ENCODE peak calls at places on chromosome 10, in four cellular contexts. One of them, this sample, is unnamed.

GRCh38 chr10:124590216-124591122 is 128.8 kb downstream of the LHPP start:
- DNase-seq in neural progenitor cell: no peak
- DNase-seq in body of pancreas: no peak
- DNase-seq in endothelial cell: no peak
- DNase-seq in this sample: peak

GRCh38 chr10:8912108-8912507 is 857.6 kb downstream of the GATA3 start:
- DNase-seq in endothelial cell: no peak
- DNase-seq in neural progenitor cell: no peak
- DNase-seq in body of pancreas: no peak
- DNase-seq in this sample: no peak

GRCh38 chr10:120539076-120539475 is 82.0 kb downstream of the PLPP4 start:
- DNase-seq in endothelial cell: no peak
- DNase-seq in body of pancreas: no peak
- DNase-seq in neural progenitor cell: peak
- DNase-seq in this sample: no peak

GRCh38 chr10:132532784-132533560 is 4.6 kb upstream of the INPP5A start:
- DNase-seq in neural progenitor cell: no peak
- DNase-seq in endothelial cell: no peak
- DNase-seq in body of pancreas: no peak
- DNase-seq in this sample: no peak

GRCh38 chr10:34160595-34160994 is 654.5 kb downstream of the PARD3 start:
- DNase-seq in body of pancreas: no peak
- DNase-seq in endothelial cell: no peak
- DNase-seq in neural progenitor cell: no peak
- DNase-seq in this sample: no peak

GRCh38 chr10:6504296-6504695 is 75.8 kb downstream of the PRKCQ start:
- DNase-seq in neural progenitor cell: no peak
- DNase-seq in body of pancreas: no peak
- DNase-seq in endothelial cell: no peak
- DNase-seq in this sample: no peak

GRCh38 chr10:87860156-87860795 is 3.1 kb downstream of the KLLN start:
- DNase-seq in neural progenitor cell: peak
- DNase-seq in endothelial cell: no peak
- DNase-seq in body of pancreas: no peak
- DNase-seq in this sample: no peak

GRCh38 chr10:116694253-116694926 is 48.0 kb downstream of the HSPA12A start:
- DNase-seq in endothelial cell: no peak
- DNase-seq in neural progenitor cell: peak
- DNase-seq in body of pancreas: no peak
- DNase-seq in this sample: no peak

GRCh38 chr10:31304261-31304970 is 14.6 kb upstream of the ZEB1 start:
- DNase-seq in body of pancreas: no peak
- DNase-seq in neural progenitor cell: no peak
- DNase-seq in endothelial cell: no peak
- DNase-seq in this sample: no peak

GRCh38 chr10:48363617-48364355 is 57.3 kb downstream of the MAPK8 start:
- DNase-seq in endothelial cell: peak
- DNase-seq in neural progenitor cell: peak
- DNase-seq in body of pancreas: peak
- DNase-seq in this sample: peak

GRCh38 chr10:54620352-54620751 is 180.7 kb downstream of the PCDH15 start:
- DNase-seq in body of pancreas: no peak
- DNase-seq in endothelial cell: no peak
- DNase-seq in neural progenitor cell: no peak
- DNase-seq in this sample: no peak

GRCh38 chr10:14386202-14386593 is 55.5 kb upstream of the FRMD4A start:
- DNase-seq in neural progenitor cell: no peak
- DNase-seq in body of pancreas: no peak
- DNase-seq in endothelial cell: no peak
- DNase-seq in this sample: no peak

GRCh38 chr10:97726636-97727178 is 10.2 kb upstream of the ZFYVE27 start:
- DNase-seq in neural progenitor cell: peak
- DNase-seq in body of pancreas: peak
- DNase-seq in endothelial cell: no peak
- DNase-seq in this sample: peak

GRCh38 chr10:51342381-51342780 is 268.1 kb downstream of the PRKG1 start:
- DNase-seq in neural progenitor cell: no peak
- DNase-seq in endothelial cell: no peak
- DNase-seq in body of pancreas: no peak
- DNase-seq in this sample: no peak

GRCh38 chr10:22226599-22226998 is 8.8 kb upstream of the EBLN1 start:
- DNase-seq in body of pancreas: no peak
- DNase-seq in neural progenitor cell: no peak
- DNase-seq in endothelial cell: no peak
- DNase-seq in this sample: no peak

GRCh38 chr10:4333474-4333894 is 492.5 kb upstream of the AKR1E2 start:
- DNase-seq in body of pancreas: no peak
- DNase-seq in endothelial cell: no peak
- DNase-seq in neural progenitor cell: no peak
- DNase-seq in this sample: no peak

GRCh38 chr10:78931333-78932083 is 137.3 kb upstream of the ZMIZ1 start:
- DNase-seq in body of pancreas: peak
- DNase-seq in neural progenitor cell: no peak
- DNase-seq in endothelial cell: no peak
- DNase-seq in this sample: peak

GRCh38 chr10:1398626-1399410 is 338.5 kb downstream of the ADARB2 start:
- DNase-seq in body of pancreas: no peak
- DNase-seq in neural progenitor cell: no peak
- DNase-seq in endothelial cell: no peak
- DNase-seq in this sample: peak

GRCh38 chr10:95499482-95499989 is 61.6 kb downstream of the SORBS1 start:
- DNase-seq in body of pancreas: no peak
- DNase-seq in endothelial cell: no peak
- DNase-seq in neural progenitor cell: no peak
- DNase-seq in this sample: no peak

GRCh38 chr10:109343293-109343692 is 580.0 kb downstream of the XPNPEP1 start:
- DNase-seq in neural progenitor cell: no peak
- DNase-seq in body of pancreas: no peak
- DNase-seq in endothelial cell: no peak
- DNase-seq in this sample: no peak

GRCh38 chr10:122476034-122476695 is 14.8 kb downstream of the HTRA1 start:
- DNase-seq in neural progenitor cell: no peak
- DNase-seq in body of pancreas: no peak
- DNase-seq in endothelial cell: no peak
- DNase-seq in this sample: no peak

GRCh38 chr10:12635127-12635541 is 285.8 kb downstream of the CAMK1D start:
- DNase-seq in endothelial cell: no peak
- DNase-seq in body of pancreas: no peak
- DNase-seq in neural progenitor cell: no peak
- DNase-seq in this sample: no peak

GRCh38 chr10:93334901-93335312 is 147.2 kb downstream of the MYOF start:
- DNase-seq in body of pancreas: no peak
- DNase-seq in neural progenitor cell: no peak
- DNase-seq in endothelial cell: no peak
- DNase-seq in this sample: no peak

GRCh38 chr10:132908621-132909295 is 33.6 kb downstream of the CFAP46 start:
- DNase-seq in neural progenitor cell: no peak
- DNase-seq in endothelial cell: no peak
- DNase-seq in body of pancreas: no peak
- DNase-seq in this sample: peak

GRCh38 chr10:123458933-123459332 is 207.2 kb upstream of the GPR26 start:
- DNase-seq in body of pancreas: no peak
- DNase-seq in endothelial cell: no peak
- DNase-seq in neural progenitor cell: no peak
- DNase-seq in this sample: no peak

GRCh38 chr10:35194906-35195305 is 68.3 kb downstream of the CREM start:
- DNase-seq in endothelial cell: no peak
- DNase-seq in body of pancreas: no peak
- DNase-seq in neural progenitor cell: no peak
- DNase-seq in this sample: no peak

GRCh38 chr10:132143162-132143561 is 43.6 kb upstream of the DPYSL4 start:
- DNase-seq in endothelial cell: peak
- DNase-seq in neural progenitor cell: peak
- DNase-seq in body of pancreas: no peak
- DNase-seq in this sample: no peak

GRCh38 chr10:49532461-49532860 is 6.5 kb downstream of the ERCC6 start:
- DNase-seq in neural progenitor cell: no peak
- DNase-seq in body of pancreas: no peak
- DNase-seq in endothelial cell: no peak
- DNase-seq in this sample: no peak

GRCh38 chr10:125777806-125778205 is 2.2 kb upstream of the MMP21 start:
- DNase-seq in body of pancreas: no peak
- DNase-seq in neural progenitor cell: no peak
- DNase-seq in endothelial cell: no peak
- DNase-seq in this sample: no peak

GRCh38 chr10:17605936-17606335 is 11.2 kb downstream of the HACD1 start:
- DNase-seq in neural progenitor cell: no peak
- DNase-seq in endothelial cell: no peak
- DNase-seq in body of pancreas: no peak
- DNase-seq in this sample: no peak

GRCh38 chr10:4633186-4633585 is 192.8 kb upstream of the AKR1E2 start:
- DNase-seq in body of pancreas: no peak
- DNase-seq in neural progenitor cell: no peak
- DNase-seq in endothelial cell: no peak
- DNase-seq in this sample: no peak

GRCh38 chr10:104323721-104324686 is 14.3 kb downstream of the ITPRIP start:
- DNase-seq in neural progenitor cell: no peak
- DNase-seq in body of pancreas: no peak
- DNase-seq in endothelial cell: no peak
- DNase-seq in this sample: no peak

GRCh38 chr10:97479939-97480338 is 18.3 kb downstream of the MMS19 start:
- DNase-seq in endothelial cell: no peak
- DNase-seq in body of pancreas: no peak
- DNase-seq in neural progenitor cell: peak
- DNase-seq in this sample: no peak

GRCh38 chr10:14024349-14025202 is 306.1 kb downstream of the FRMD4A start:
- DNase-seq in endothelial cell: no peak
- DNase-seq in body of pancreas: peak
- DNase-seq in neural progenitor cell: no peak
- DNase-seq in this sample: no peak

GRCh38 chr10:129710510-129710847 is 243.4 kb downstream of the MGMT start:
- DNase-seq in body of pancreas: no peak
- DNase-seq in endothelial cell: no peak
- DNase-seq in neural progenitor cell: no peak
- DNase-seq in this sample: peak

DNA sequence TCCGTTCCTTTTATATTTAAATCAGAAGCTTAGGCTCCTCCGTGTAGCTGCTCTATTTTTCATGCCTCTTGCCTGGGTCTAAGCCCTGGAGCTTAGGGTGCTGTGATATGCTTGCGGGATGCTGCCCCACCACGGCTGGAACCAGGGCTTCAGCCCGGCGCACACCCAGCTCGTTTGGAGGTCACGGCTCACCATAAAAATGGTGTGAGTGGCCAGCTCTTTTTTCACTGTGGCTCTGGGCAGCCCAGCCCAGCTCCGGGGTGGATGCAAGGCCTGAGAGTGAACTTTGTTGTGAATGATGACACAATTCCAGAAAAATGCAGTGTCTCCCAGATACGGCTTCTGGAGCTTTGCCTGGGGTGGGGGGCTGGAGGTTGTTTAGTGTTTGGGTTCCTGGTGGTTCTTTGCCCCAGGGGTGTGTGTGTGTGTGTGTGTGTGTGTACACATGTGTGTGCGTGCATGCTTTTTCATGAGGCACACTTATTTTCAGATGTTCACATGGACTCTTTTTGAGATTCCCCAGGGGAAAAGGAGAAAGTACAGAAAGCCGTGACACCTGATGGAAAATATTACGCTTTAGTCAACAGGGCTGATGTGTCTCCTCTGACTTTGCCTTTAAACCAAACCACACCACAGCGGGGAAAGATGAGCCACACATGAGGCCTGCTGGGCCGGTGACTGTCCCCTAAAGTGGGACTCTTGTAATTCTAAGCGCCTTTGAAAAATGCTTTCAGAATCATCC is 46.2 kb downstream of the GRK5 start:
- DNase-seq in body of pancreas: peak
- DNase-seq in neural progenitor cell: peak
- DNase-seq in endothelial cell: no peak
- DNase-seq in this sample: peak
- TF ChIP-seq CTCF in body of pancreas: no peak
- TF ChIP-seq CTCF in neural progenitor cell: no peak
- TF ChIP-seq CTCF in endothelial cell: no peak
- TF ChIP-seq CTCF in this sample: no peak

DNA sequence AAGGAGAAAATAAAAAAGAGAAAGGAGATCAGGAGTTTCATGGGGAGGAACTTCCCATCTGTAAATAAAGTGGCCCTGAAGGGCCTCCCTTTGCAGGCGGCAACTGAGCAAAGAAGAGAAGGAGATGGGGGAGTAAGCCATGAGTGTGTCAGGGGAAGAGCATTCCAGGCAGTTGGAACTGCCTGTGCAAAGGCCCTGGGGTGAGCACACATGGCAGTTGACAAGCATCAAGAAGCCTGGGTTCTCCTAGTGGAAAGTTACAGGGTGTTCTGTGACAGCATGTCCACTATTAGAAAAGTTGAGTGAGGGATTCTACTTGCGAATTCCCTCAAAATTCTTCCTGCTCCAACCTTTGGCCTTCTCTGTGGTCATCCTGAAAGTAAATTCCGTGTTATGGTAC is 30.9 kb downstream of the TSPAN15 start:
- DNase-seq in neural progenitor cell: no peak
- DNase-seq in endothelial cell: no peak
- DNase-seq in body of pancreas: no peak
- DNase-seq in this sample: no peak
- TF ChIP-seq CTCF in neural progenitor cell: no peak
- TF ChIP-seq CTCF in endothelial cell: no peak
- TF ChIP-seq CTCF in body of pancreas: no peak
- TF ChIP-seq CTCF in this sample: no peak

GRCh38 chr10:19629559-19629958 is 186.7 kb upstream of the PLXDC2 start:
- DNase-seq in body of pancreas: peak
- DNase-seq in neural progenitor cell: peak
- DNase-seq in endothelial cell: no peak
- DNase-seq in this sample: peak
- TF ChIP-seq CTCF in body of pancreas: no peak
- TF ChIP-seq CTCF in neural progenitor cell: peak
- TF ChIP-seq CTCF in endothelial cell: no peak
- TF ChIP-seq CTCF in this sample: no peak

GRCh38 chr10:82496114-82496513 is 621.1 kb downstream of the NRG3 start:
- DNase-seq in endothelial cell: no peak
- DNase-seq in body of pancreas: no peak
- DNase-seq in neural progenitor cell: no peak
- DNase-seq in this sample: no peak

GRCh38 chr10:82492647-82493046 is 617.7 kb downstream of the NRG3 start:
- DNase-seq in body of pancreas: no peak
- DNase-seq in neural progenitor cell: peak
- DNase-seq in endothelial cell: no peak
- DNase-seq in this sample: no peak

DNA sequence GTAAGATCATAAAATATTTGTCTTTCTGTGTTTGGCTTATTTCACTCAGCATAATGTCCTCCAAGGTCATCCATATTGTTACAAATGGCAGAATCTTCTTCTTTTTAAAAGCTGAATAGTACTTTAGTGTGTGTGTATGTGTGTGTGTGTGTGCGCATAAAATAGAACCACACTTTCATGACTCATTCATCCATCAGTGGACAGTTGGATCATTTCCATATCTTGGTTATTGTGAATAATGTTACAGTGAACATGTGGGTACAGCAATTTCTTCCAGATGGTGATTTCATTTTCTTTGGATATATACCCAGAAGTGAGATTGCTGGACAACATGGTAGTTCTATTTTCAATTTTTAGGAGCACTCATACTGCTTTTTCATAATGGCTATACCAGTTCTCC is 622.5 kb downstream of the NRG3 start:
- DNase-seq in neural progenitor cell: no peak
- DNase-seq in body of pancreas: no peak
- DNase-seq in endothelial cell: no peak
- DNase-seq in this sample: no peak
- TF ChIP-seq CTCF in neural progenitor cell: no peak
- TF ChIP-seq CTCF in body of pancreas: no peak
- TF ChIP-seq CTCF in endothelial cell: no peak
- TF ChIP-seq CTCF in this sample: no peak

This sample was measured in right lobe of liver.